ENCODE peak calls at places on chromosomes 1 and 21, in eight cellular contexts. H is GM23338, P is lower lobe of right lung, K is BJ, B is lung, W is PC-3, F is esophagus muscularis mucosa, S is cardiac muscle cell. J is an unnamed sample.

GRCh38 chr1:233295775-233296322 is 324 bp upstream of the PCNX2 start:
- DNase-seq in H (no peak), P (no peak), K (no peak), B (no peak), W (no peak), F (no peak), S (no peak), J (peak)

GRCh38 chr1:226749467-226749866 is 10.4 kb upstream of the ITPKB start:
- DNase-seq in H (no peak), P (no peak), K (no peak), B (no peak), W (no peak), F (no peak), S (no peak), J (no peak)

GRCh38 chr1:157154940-157155514 is 16.8 kb upstream of the ETV3 start:
- DNase-seq in H (peak), P (peak), K (no peak), B (peak), W (peak), F (no peak), S (peak), J (no peak)

GRCh38 chr1:23673086-23673813 is 18.4 kb upstream of the RPL11 start:
- DNase-seq in H (peak), P (no peak), K (no peak), B (no peak), W (peak), F (no peak), S (peak), J (peak)

GRCh38 chr1:61638296-61638695 is 86.6 kb downstream of the TM2D1 start:
- DNase-seq in H (no peak), P (no peak), K (peak), B (no peak), W (no peak), F (no peak), S (no peak), J (peak)

GRCh38 chr1:31372961-31373896 is at the start of gene FABP3:
- DNase-seq in H (peak), P (peak), K (no peak), B (peak), W (peak), F (peak), S (peak), J (peak)

GRCh38 chr1:73803380-73803779 is 394.6 kb downstream of the LRRIQ3 start:
- DNase-seq in H (no peak), P (no peak), K (no peak), B (no peak), W (peak), F (no peak), S (no peak), J (no peak)

GRCh38 chr1:83512371-83513004 is 486.4 kb downstream of the TTLL7 start:
- DNase-seq in H (peak), P (no peak), K (no peak), B (no peak), W (no peak), F (no peak), S (no peak), J (no peak)

GRCh38 chr1:228073870-228074545 is 8.5 kb upstream of the ARF1 start:
- DNase-seq in H (peak), P (peak), K (no peak), B (no peak), W (no peak), F (no peak), S (peak), J (no peak)

GRCh38 chr21:15894596-15894995 is 164.8 kb downstream of the USP25 start:
- DNase-seq in H (no peak), P (no peak), K (no peak), B (no peak), W (peak), F (no peak), S (no peak), J (peak)
- TF ChIP-seq CTCF in H (peak), P (no peak), K (peak), B (no peak), W (peak), F (no peak), S (peak), J (peak)

GRCh38 chr1:213231795-213232231 is 180.8 kb downstream of the RPS6KC1 start:
- DNase-seq in H (peak), P (no peak), K (peak), B (no peak), W (peak), F (no peak), S (no peak), J (no peak)
- H3K4me3 ChIP-seq in H (no peak), P (no peak), K (no peak), B (no peak), W (no peak), F (no peak), S (no peak), J (no peak)

GRCh38 chr1:26234644-26235384 is 814 bp downstream of the CEP85 start:
- DNase-seq in H (peak), P (no peak), K (no peak), B (no peak), W (peak), F (no peak), S (peak), J (peak)
- TF ChIP-seq CTCF in H (peak), P (no peak), K (peak), B (no peak), W (peak), F (no peak), S (peak), J (no peak)

GRCh38 chr21:34693192-34693810 is 24.5 kb downstream of the CLIC6 start:
- DNase-seq in H (peak), P (no peak), K (no peak), B (peak), W (peak), F (no peak), S (peak), J (peak)
- H3K4me3 ChIP-seq in H (no peak), P (no peak), K (no peak), B (no peak), W (no peak), F (no peak), S (no peak), J (no peak)